ENCODE peak calls at places on chromosomes 5 and 9, in nine cellular contexts. F is heart left ventricle, S is right lobe of liver, U is adrenal gland, T is uterus, C is A549, H is breast epithelium, W is H1, Z is gastrocnemius medialis. D is an unnamed sample.

GRCh38 chr5:141623197-141623596 is 4.4 kb upstream of the DIAPH1 start:
- DNase-seq in W (no peak), T (no peak), F (no peak), C (no peak), Z (no peak), S (no peak), H (no peak), U (no peak), D (no peak)

GRCh38 chr5:38845555-38846378 is at the start of gene OSMR:
- DNase-seq in C (peak), F (peak), U (peak), Z (peak), T (peak), S (peak), H (peak), W (peak), D (peak)

GRCh38 chr5:133697536-133698258 is 85.4 kb upstream of the FSTL4 start:
- DNase-seq in S (no peak), C (no peak), F (no peak), T (no peak), U (no peak), Z (no peak), W (no peak), H (no peak), D (no peak)

GRCh38 chr5:33761139-33761538 is 130.7 kb downstream of the ADAMTS12 start:
- DNase-seq in Z (no peak), C (no peak), S (no peak), T (no peak), W (no peak), H (no peak), F (no peak), U (no peak), D (no peak)

GRCh38 chr9:131590907-131591844 is 45.9 kb downstream of the PRRT1B start:
- DNase-seq in F (peak), H (peak), Z (peak), U (peak), S (peak), T (peak), C (peak), W (peak), D (peak)

GRCh38 chr5:75639912-75640311 is 28.7 kb downstream of the ANKDD1B start:
- DNase-seq in T (no peak), S (no peak), W (no peak), C (no peak), Z (no peak), U (no peak), H (no peak), F (no peak), D (no peak)

GRCh38 chr5:53782620-53783019 is 222.2 kb downstream of the NDUFS4 start:
- DNase-seq in S (no peak), C (no peak), T (no peak), Z (no peak), U (no peak), H (no peak), W (no peak), F (no peak), D (peak)

GRCh38 chr9:99582768-99583167 is 238.9 kb upstream of the NR4A3 start:
- DNase-seq in U (no peak), F (no peak), S (no peak), H (no peak), T (no peak), C (no peak), W (no peak), Z (no peak), D (peak)

GRCh38 chr9:69420611-69421270 is 95.7 kb downstream of the ENTREP1 start:
- DNase-seq in W (peak), S (no peak), F (no peak), H (no peak), U (no peak), Z (no peak), C (no peak), T (no peak), D (no peak)

GRCh38 chr5:126732716-126733115 is 44.2 kb upstream of the LMNB1 start:
- DNase-seq in F (no peak), Z (no peak), C (no peak), U (no peak), T (no peak), W (no peak), H (no peak), S (no peak), D (no peak)

GRCh38 chr9:127116088-127116726 is 6.2 kb downstream of the ANGPTL2 start:
- DNase-seq in F (peak), Z (no peak), H (no peak), S (no peak), C (no peak), T (no peak), U (no peak), W (no peak), D (no peak)

GRCh38 chr5:160266044-160266718 is 36.9 kb downstream of the FABP6 start:
- DNase-seq in S (no peak), H (no peak), F (no peak), Z (no peak), C (no peak), T (no peak), W (no peak), U (no peak), D (no peak)

GRCh38 chr9:27564031-27564430 is 9.2 kb downstream of the C9orf72 start:
- DNase-seq in W (no peak), Z (no peak), U (no peak), H (no peak), S (no peak), T (no peak), F (no peak), C (no peak), D (no peak)
- H3K27ac ChIP-seq in W (no peak), Z (no peak), U (no peak), H (no peak), S (no peak), T (no peak), F (no peak), C (no peak), D (no peak)

DNA sequence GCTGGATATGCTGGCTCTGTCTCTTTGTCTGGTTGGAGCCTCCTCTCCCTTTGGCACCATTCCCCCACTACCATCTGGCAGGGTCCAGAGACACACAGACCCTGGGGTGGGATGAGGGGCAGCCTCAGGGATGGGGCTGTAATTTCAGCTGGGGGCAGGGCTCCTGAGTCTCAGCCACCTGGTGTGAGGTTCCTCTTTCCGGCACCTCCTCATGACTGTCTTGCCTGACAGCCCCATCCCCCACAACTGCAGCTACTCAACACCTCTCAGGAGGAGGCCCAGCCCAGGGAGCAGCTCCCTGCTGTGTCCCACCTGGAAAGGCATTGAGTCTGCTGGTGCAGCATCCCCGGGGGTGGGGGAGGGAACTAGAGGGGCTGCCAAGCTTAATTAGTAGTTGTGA is 11.7 kb upstream of the RPS14 start:
- DNase-seq in F (no peak), S (no peak), C (no peak), U (no peak), Z (peak), H (no peak), W (no peak), T (no peak), D (no peak)
- TF ChIP-seq POLR2A in F (no peak), S (no peak), C (no peak), U (no peak), Z (no peak), H (no peak), W (no peak), T (no peak), D (no peak)

GRCh38 chr5:122130152-122130551 is 806 bp downstream of the ZNF474 start:
- DNase-seq in W (no peak), U (no peak), C (no peak), F (no peak), T (no peak), S (no peak), H (no peak), Z (no peak), D (no peak)

GRCh38 chr5:122126177-122126701 is 3.1 kb upstream of the ZNF474 start:
- DNase-seq in Z (no peak), F (no peak), W (no peak), C (no peak), S (no peak), T (no peak), U (no peak), H (no peak), D (no peak)

GRCh38 chr5:122129332-122129731 is at the start of gene ZNF474:
- DNase-seq in C (peak), S (no peak), Z (no peak), W (no peak), T (peak), U (no peak), F (peak), H (peak), D (no peak)

GRCh38 chr5:122124766-122125165 is 4.6 kb upstream of the ZNF474 start:
- DNase-seq in S (no peak), Z (no peak), C (no peak), H (no peak), U (no peak), W (no peak), F (no peak), T (no peak), D (no peak)

GRCh38 chr5:122126711-122127385 is 2.5 kb upstream of the ZNF474 start:
- DNase-seq in F (no peak), U (no peak), W (no peak), T (no peak), H (no peak), Z (no peak), S (no peak), C (no peak), D (no peak)
- H3K4me3 ChIP-seq in F (no peak), U (no peak), W (no peak), T (no peak), H (no peak), Z (no peak), S (no peak), C (no peak), D (no peak)

DNA sequence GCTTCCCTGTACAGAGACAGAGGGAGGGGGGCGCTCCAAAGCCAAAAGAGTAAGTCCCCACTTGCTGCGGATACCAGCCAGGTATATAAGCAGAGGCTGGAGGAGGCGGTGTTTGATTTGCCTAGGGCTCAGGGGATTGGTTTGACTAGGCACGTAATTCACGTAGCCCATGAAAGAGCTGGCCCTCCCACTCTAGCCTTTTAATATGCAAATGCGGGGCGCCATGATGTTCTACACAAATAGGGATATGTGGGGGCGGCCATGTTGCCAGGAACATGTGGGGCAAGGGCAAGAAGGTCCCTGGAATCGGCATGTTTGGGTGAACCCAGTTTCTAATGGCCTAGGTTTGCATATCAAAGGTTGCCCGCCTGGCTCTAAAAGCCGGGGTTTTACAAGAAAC is 3.3 kb upstream of the PRLR start:
- DNase-seq in Z (no peak), U (no peak), F (no peak), C (no peak), S (no peak), W (no peak), T (no peak), H (no peak), D (no peak)
- H3K27ac ChIP-seq in Z (no peak), U (no peak), F (no peak), C (no peak), S (no peak), W (no peak), T (no peak), H (no peak), D (no peak)

D was measured in esophagus muscularis mucosa.